ENCODE peak calls at places on chromosomes 4 and X, in nine cellular contexts. H is left ventricle myocardium inferior, T is prostate gland, X is foreskin keratinocyte, Z is GM12878, Y is lower lobe of right lung, F is endothelial cell of umbilical vein, P is upper lobe of right lung, G is tibial nerve. U is an unnamed sample.

GRCh38 chr4:577499-578450 is 1.7 kb upstream of the TMEM271 start:
- DNase-seq in H (no peak), T (no peak), X (no peak), Z (no peak), Y (no peak), F (no peak), P (no peak), G (no peak), U (no peak)

GRCh38 chr4:59091376-59092142 is 1981.4 kb upstream of the IGFBP7 start:
- DNase-seq in H (no peak), T (no peak), X (no peak), Z (no peak), Y (no peak), F (no peak), P (peak; percentile 45), G (no peak), U (no peak)

GRCh38 chr4:41125558-41126311 is 88.6 kb downstream of the APBB2 start:
- DNase-seq in H (no peak), T (no peak), X (no peak), Z (no peak), Y (no peak), F (no peak), P (no peak), G (no peak), U (no peak)

GRCh38 chr4:579543-580175 is 3.6 kb upstream of the TMEM271 start:
- DNase-seq in H (no peak), T (no peak), X (no peak), Z (no peak), Y (no peak), F (no peak), P (no peak), G (no peak), U (no peak)

GRCh38 chr4:121514443-121514842 is 133.6 kb upstream of the QRFPR start:
- DNase-seq in H (no peak), T (no peak), X (no peak), Z (no peak), Y (no peak), F (no peak), P (no peak), G (no peak), U (no peak)

GRCh38 chr4:54433686-54434085 is 204.6 kb downstream of the PDGFRA start:
- DNase-seq in H (no peak), T (no peak), X (no peak), Z (no peak), Y (no peak), F (peak; percentile 30), P (no peak), G (no peak), U (no peak)

GRCh38 chrX:10070714-10071436 is 85.9 kb upstream of the CLCN4 start:
- DNase-seq in H (no peak), T (no peak), X (no peak), Z (no peak), Y (no peak), F (no peak), P (no peak), G (no peak), U (no peak)

GRCh38 chr4:53967971-53968370 is 96.4 kb downstream of the CHIC2 start:
- DNase-seq in H (no peak), T (no peak), X (peak; percentile 41), Z (no peak), Y (no peak), F (no peak), P (no peak), G (no peak), U (no peak)

GRCh38 chr4:183506389-183506735 is 1.5 kb downstream of the ING2 start:
- DNase-seq in H (no peak), T (no peak), X (no peak), Z (no peak), Y (no peak), F (no peak), P (no peak), G (no peak), U (no peak)

GRCh38 chr4:183504930-183505555 is at the start of gene ING2:
- DNase-seq in H (peak; percentile 20), T (no peak), X (peak; percentile 58), Z (no peak), Y (no peak), F (peak; percentile 54), P (no peak), G (no peak), U (no peak)

GRCh38 chr4:183505556-183506388 is 914 bp downstream of the ING2 start:
- DNase-seq in H (peak; percentile 87), T (peak; percentile 85), X (peak; percentile 79), Z (peak; percentile 42), Y (peak; percentile 92), F (peak; percentile 90), P (peak; percentile 94), G (peak; percentile 66), U (no peak)

GRCh38 chr4:183503497-183504063 is 1.3 kb upstream of the ING2 start:
- DNase-seq in H (no peak), T (no peak), X (peak; percentile 42), Z (peak; percentile 8), Y (no peak), F (no peak), P (no peak), G (no peak), U (no peak)

DNA sequence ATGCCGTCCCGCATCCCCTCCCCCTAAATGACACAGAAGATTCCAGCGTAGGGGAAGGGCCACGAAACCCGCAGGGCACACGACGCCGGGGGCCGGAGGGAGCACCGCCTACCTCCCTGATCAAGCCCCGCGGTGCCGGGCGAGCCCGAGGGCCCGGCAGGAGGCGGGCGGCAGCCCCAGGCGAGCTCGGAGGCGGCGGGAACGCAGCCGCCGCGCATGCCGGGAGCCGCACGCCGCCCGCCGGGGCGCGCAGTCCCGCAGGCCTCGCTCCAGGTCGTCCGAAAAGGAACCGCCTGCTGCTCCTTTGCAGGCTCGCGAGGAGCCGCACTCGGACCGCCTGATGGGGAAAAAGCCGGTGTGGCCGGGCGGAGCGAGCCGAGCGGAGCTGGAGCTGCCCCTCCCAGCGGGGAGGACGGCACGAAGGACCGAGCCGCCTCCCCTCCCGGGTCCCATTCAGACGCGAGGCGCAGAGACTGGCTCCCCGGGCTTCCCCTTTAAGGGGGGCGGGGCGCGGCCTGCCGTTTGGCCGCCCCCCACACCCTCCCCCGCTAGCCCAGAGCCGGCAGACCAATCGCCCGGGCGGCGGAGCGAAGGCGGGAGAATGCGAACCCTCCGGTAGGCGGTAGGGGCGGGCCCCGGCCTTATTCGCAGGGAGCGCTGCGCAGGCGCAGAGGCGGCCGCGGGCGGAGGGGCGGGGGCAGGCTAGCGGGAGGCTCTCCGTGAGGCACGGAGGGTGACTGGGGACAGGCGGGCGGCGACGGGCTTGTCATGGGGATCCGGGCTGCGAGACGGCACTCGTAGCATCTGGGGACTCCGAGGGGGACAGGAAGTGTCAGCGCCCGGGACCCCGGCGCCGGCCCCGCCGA is 561 bp upstream of the ING2 start:
- DNase-seq in H (peak; percentile 100), T (peak; percentile 99), X (peak; percentile 95), Z (peak; percentile 80), Y (peak; percentile 100), F (peak; percentile 98), P (peak; percentile 100), G (peak; percentile 98), U (no peak)
- TF ChIP-seq CTCF in H (peak; percentile 35), T (peak; percentile 25), X (peak; percentile 69), Z (no peak), Y (peak; percentile 27), F (peak; percentile 4), P (peak; percentile 34), G (peak; percentile 59), U (peak; percentile 1)

DNA sequence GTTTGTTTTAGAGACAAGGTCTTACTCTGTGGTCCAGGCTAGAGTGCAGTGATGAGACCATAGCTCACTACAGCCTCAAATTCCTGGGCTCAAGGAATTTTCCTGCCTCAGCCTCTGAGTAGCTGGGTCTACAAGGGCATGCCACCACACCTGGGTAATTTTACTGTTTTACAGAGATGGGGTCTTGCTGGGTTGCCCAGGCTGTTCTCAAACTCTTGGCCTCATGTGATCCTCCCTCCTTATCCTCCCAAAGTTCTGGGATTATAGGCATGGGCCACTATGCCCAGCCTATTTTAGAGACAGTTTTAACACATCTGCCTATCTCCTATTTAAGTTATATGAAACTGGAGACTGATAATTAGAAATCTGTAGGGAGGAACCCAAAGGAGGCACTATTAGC is 53.8 kb downstream of the SPRY1 start:
- DNase-seq in H (no peak), T (no peak), X (no peak), Z (no peak), Y (no peak), F (no peak), P (no peak), G (no peak), U (no peak)
- H3K4me1 ChIP-seq in H (no peaks in the 10 kb centered on the region), T (no peaks in the 10 kb centered on the region), X (peaks cover 8% of the 10 kb centered on the region), Z (peaks cover 11% of the 10 kb centered on the region), Y (peaks cover 16% of the 10 kb centered on the region), F (peaks cover 21% of the 10 kb centered on the region), P (no peaks in the 10 kb centered on the region), G (peaks cover 14% of the 10 kb centered on the region), U (no peaks in the 10 kb centered on the region)

DNA sequence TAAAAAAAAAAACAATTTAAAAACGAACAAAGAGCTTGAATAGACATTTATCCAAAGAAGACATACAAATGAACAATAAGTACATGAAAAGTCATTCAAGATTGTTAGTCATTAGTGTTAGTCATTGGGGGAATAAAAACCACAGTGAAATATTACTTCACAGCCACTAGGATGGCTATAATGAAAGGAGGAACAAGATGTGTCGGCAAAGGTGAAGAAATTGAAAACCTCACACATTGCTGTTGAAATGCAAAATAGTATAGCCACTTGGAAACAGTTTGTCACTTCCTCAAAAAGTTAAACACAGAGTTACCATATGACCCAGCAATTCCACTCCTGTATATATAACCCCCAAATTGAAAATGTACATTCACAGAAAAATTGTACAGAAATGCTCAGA is 45.2 kb upstream of the SLC39A8 start:
- DNase-seq in H (no peak), T (no peak), X (peak; percentile 86), Z (peak; percentile 57), Y (no peak), F (no peak), P (no peak), G (no peak), U (no peak)
- TF ChIP-seq CTCF in H (no peak), T (no peak), X (peak; percentile 45), Z (no peak), Y (no peak), F (no peak), P (no peak), G (no peak), U (no peak)

GRCh38 chr4:7051144-7051495 is 7.9 kb downstream of the TADA2B start:
- DNase-seq in H (no peak), T (no peak), X (no peak), Z (no peak), Y (no peak), F (no peak), P (no peak), G (no peak), U (no peak)

GRCh38 chr4:7051905-7052304 is 8.7 kb downstream of the TADA2B start:
- DNase-seq in H (no peak), T (no peak), X (no peak), Z (no peak), Y (no peak), F (no peak), P (no peak), G (no peak), U (no peak)

GRCh38 chr4:7050481-7051143 is 7.4 kb downstream of the TADA2B start:
- DNase-seq in H (no peak), T (no peak), X (no peak), Z (no peak), Y (no peak), F (no peak), P (no peak), G (no peak), U (peak; percentile 88)

GRCh38 chr4:7052923-7053715 is 9.9 kb downstream of the TADA2B start:
- DNase-seq in H (peak; percentile 62), T (no peak), X (no peak), Z (no peak), Y (peak; percentile 89), F (no peak), P (peak; percentile 92), G (no peak), U (no peak)

DNA sequence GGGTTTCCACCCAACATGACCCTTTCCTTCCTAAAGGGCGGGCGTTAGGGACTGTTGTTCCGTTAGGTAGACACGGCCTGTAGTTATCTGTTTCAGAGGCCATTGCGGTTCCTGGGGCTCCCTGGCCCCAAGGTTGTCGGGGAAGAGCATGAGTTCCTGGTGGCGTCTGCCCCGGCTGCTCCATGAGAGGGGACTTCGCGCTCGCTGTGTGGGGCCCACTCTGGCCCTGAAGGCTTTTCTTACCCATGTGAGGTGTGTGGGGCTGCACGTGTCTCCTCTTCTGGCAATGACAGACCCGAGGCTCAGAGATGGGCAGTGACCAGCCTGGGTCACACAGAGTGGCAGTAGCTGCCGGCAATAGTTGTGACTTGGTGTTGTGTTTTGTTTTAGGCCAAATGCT is 9.1 kb downstream of the TADA2B start:
- DNase-seq in H (no peak), T (no peak), X (no peak), Z (no peak), Y (no peak), F (no peak), P (no peak), G (no peak), U (no peak)
- H3K4me1 ChIP-seq in H (peaks cover 74% of the 10 kb centered on the region), T (no peaks in the 10 kb centered on the region), X (no peaks in the 10 kb centered on the region), Z (no peaks in the 10 kb centered on the region), Y (peaks cover 48% of the 10 kb centered on the region), F (peaks cover 13% of the 10 kb centered on the region), P (peaks cover 21% of the 10 kb centered on the region), G (no peaks in the 10 kb centered on the region), U (peaks cover 40% of the 10 kb centered on the region)